ENCODE peak calls at places on chromosomes 12 and 14, in four cellular contexts. F, K, D and C are unnamed samples.

GRCh38 chr14:42628591-42628990 is 1021.9 kb downstream of the LRFN5 start:
- DNase-seq in K (no peak), F (no peak), D (no peak), C (no peak)

GRCh38 chr14:30580616-30581282 is 21.8 kb downstream of the G2E3 start:
- DNase-seq in K (no peak), F (no peak), D (no peak), C (no peak)

GRCh38 chr12:116430911-116431565 is 128.1 kb upstream of the MAP1LC3B2 start:
- DNase-seq in F (no peak), K (no peak), D (no peak), C (no peak)

GRCh38 chr14:34025325-34026017 is 74.6 kb upstream of the EGLN3 start:
- DNase-seq in F (no peak), D (no peak), K (no peak), C (no peak)

GRCh38 chr14:35474323-35474722 is 59.6 kb upstream of the INSM2 start:
- DNase-seq in K (no peak), D (no peak), F (no peak), C (no peak)

GRCh38 chr12:123519151-123520001 is 14.1 kb downstream of the RILPL1 start:
- DNase-seq in D (peak; percentile 30), F (peak; percentile 69), K (no peak), C (no peak)

GRCh38 chr14:92362781-92363235 is 39.8 kb downstream of the SLC24A4 start:
- DNase-seq in K (no peak), F (no peak), D (no peak), C (no peak)

GRCh38 chr14:102514987-102515733 is 5.6 kb upstream of the ANKRD9 start:
- DNase-seq in D (no peak), F (no peak), K (no peak), C (no peak)

GRCh38 chr12:12465522-12465921 is 97.1 kb downstream of the DUSP16 start:
- DNase-seq in K (no peak), F (no peak), D (no peak), C (no peak)

GRCh38 chr12:8844665-8845064 is 22.2 kb downstream of the A2ML1 start:
- DNase-seq in F (peak; percentile 81), K (no peak), D (peak; percentile 61), C (no peak)

GRCh38 chr12:102372112-102372511 is 108.3 kb downstream of the IGF1 start:
- DNase-seq in K (no peak), F (no peak), D (no peak), C (no peak)

GRCh38 chr12:6532927-6533652 is 1.2 kb upstream of the GAPDH start:
- DNase-seq in D (peak; percentile 47), K (no peak), F (peak; percentile 71), C (peak; percentile 75)

GRCh38 chr12:75635606-75636444 is 124.4 kb upstream of the KRR1 start:
- DNase-seq in K (peak; percentile 86), D (no peak), F (no peak), C (no peak)

GRCh38 chr12:2997989-2998670 is 38.9 kb downstream of the TEAD4 start:
- DNase-seq in F (no peak), D (no peak), K (no peak), C (no peak)

GRCh38 chr12:89345830-89346740 is 6.2 kb downstream of the DUSP6 start:
- DNase-seq in D (peak; percentile 60), K (no peak), F (peak; percentile 80), C (no peak)

GRCh38 chr12:49187184-49187583 is 1.7 kb downstream of the TUBA1A start:
- DNase-seq in F (peak; percentile 78), D (no peak), K (no peak), C (no peak)

GRCh38 chr12:7180685-7181084 is 8.8 kb upstream of the PEX5 start:
- DNase-seq in K (no peak), F (no peak), D (no peak), C (no peak)

GRCh38 chr12:120849765-120850164 is 54.4 kb downstream of the SPPL3 start:
- DNase-seq in K (peak; percentile 29), D (no peak), F (peak; percentile 17), C (no peak)

GRCh38 chr14:32933943-32934890 is 4.5 kb upstream of the NPAS3 start:
- DNase-seq in D (no peak), K (no peak), F (no peak), C (peak; percentile 45)

GRCh38 chr14:61455351-61455750 is 134.0 kb downstream of the PRKCH start:
- DNase-seq in K (no peak), F (no peak), D (no peak), C (no peak)

GRCh38 chr12:67515679-67516363 is 132.7 kb upstream of the DYRK2 start:
- DNase-seq in D (peak; percentile 50), K (no peak), F (peak; percentile 21), C (no peak)

GRCh38 chr14:91901449-91902250 is 34.3 kb upstream of the TC2N start:
- DNase-seq in D (peak; percentile 61), K (no peak), F (no peak), C (no peak)

GRCh38 chr12:101686176-101686575 is 11.3 kb upstream of the CHPT1 start:
- DNase-seq in D (no peak), F (peak; percentile 46), K (no peak), C (no peak)

GRCh38 chr12:113852273-113852672 is 113.9 kb downstream of the RBM19 start:
- DNase-seq in D (no peak), F (no peak), K (no peak), C (no peak)

GRCh38 chr12:10982244-10982643 is 4.5 kb downstream of the TAS2R50 start:
- DNase-seq in F (no peak), D (no peak), K (no peak), C (no peak)

GRCh38 chr12:54159140-54159539 is 29.6 kb downstream of the SMUG1 start:
- DNase-seq in K (no peak), D (peak; percentile 8), F (no peak), C (peak; percentile 92)

GRCh38 chr12:38771871-38772270 is 133.5 kb downstream of the CPNE8 start:
- DNase-seq in F (no peak), K (no peak), D (no peak), C (no peak)

GRCh38 chr14:93430889-93431670 is at the start of gene UNC79:
- DNase-seq in D (peak; percentile 81), K (no peak), F (peak; percentile 9), C (peak; percentile 90)
- H3K4me3 ChIP-seq in D (peak within 1 kb of the TSS; percentile 42), K (peak within 1 kb of the TSS; percentile 18), F (peak within 1 kb of the TSS; percentile 14), C (peak within 1 kb of the TSS; percentile 72)

GRCh38 chr12:51647647-51648046 is 56.6 kb downstream of the SCN8A start:
- DNase-seq in D (no peak), K (no peak), F (no peak), C (no peak)
- H3K9me3 ChIP-seq in D (no peaks in the 10 kb centered on the region), K (peaks cover 8% of the 10 kb centered on the region), F (no peaks in the 10 kb centered on the region), C (peaks cover 3% of the 10 kb centered on the region)

GRCh38 chr12:63021126-63021525 is 86.2 kb upstream of the PPM1H start:
- DNase-seq in K (no peak), D (no peak), F (no peak), C (no peak)
- TF ChIP-seq CTCF in K (no peak), D (no peak), F (no peak), C (no peak)

DNA sequence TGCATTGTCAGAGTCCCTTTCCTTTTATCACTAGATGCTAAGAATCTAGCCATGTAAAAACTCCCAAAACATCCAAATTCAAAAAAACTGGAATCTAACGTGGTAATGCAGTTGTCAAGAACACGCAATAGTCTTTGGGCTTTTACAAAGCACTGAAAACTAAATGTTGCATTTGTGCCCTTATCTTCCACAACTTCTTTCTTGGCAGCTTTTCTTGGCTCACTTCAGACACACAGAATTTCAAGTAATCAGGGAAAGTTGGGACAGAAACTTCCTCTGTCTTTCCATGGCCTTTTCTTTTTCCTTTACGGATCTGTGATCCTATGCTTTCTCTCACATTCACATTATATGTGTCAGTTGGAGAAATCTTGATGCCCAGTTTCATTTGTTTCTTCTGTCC is 136.0 kb downstream of the CRADD start:
- DNase-seq in K (no peak), D (no peak), F (no peak), C (no peak)
- H3K4me3 ChIP-seq in K (no peak overlapping the region), D (no peak overlapping the region), F (no peak overlapping the region), C (no peak overlapping the region)